ENCODE peak calls at places on chromosomes 11 and 22, in five cellular contexts. W is A549, B is aorta, A is SK-N-SH, H is HAP-1. F is an unnamed sample.

GRCh38 chr11:123211981-123212380 is 16.9 kb upstream of the CLMP start:
- DNase-seq in W (no peak), B (no peak), A (no peak), H (no peak), F (no peak)

GRCh38 chr11:35590412-35590811 is 27.8 kb upstream of the FJX1 start:
- DNase-seq in W (no peak), B (no peak), A (no peak), H (no peak), F (no peak)

GRCh38 chr22:28237092-28237491 is 318.0 kb upstream of the PITPNB start:
- DNase-seq in W (no peak), B (no peak), A (no peak), H (no peak), F (no peak)

GRCh38 chr11:92822410-92822809 is 147.0 kb upstream of the MTNR1B start:
- DNase-seq in W (no peak), B (no peak), A (no peak), H (no peak), F (no peak)

GRCh38 chr11:75313457-75314272 is 37.8 kb downstream of the ARRB1 start:
- DNase-seq in W (no peak), B (peak), A (no peak), H (no peak), F (no peak)

GRCh38 chr22:43833286-43834240 is 21.5 kb upstream of the EFCAB6 start:
- DNase-seq in W (no peak), B (peak), A (no peak), H (no peak), F (no peak)

GRCh38 chr11:95170294-95170693 is 60.7 kb downstream of the SESN3 start:
- DNase-seq in W (no peak), B (no peak), A (no peak), H (no peak), F (no peak)

GRCh38 chr11:102592634-102593581 is 32.2 kb downstream of the MMP20 start:
- DNase-seq in W (peak), B (no peak), A (peak), H (peak), F (no peak)

GRCh38 chr22:36692280-36692679 is 11.3 kb downstream of the CACNG2 start:
- DNase-seq in W (no peak), B (no peak), A (no peak), H (no peak), F (no peak)

GRCh38 chr11:19326499-19326898 is 85.8 kb upstream of the E2F8 start:
- DNase-seq in W (no peak), B (no peak), A (no peak), H (no peak), F (no peak)

GRCh38 chr22:37049224-37049623 is 2.3 kb upstream of the KCTD17 start:
- DNase-seq in W (no peak), B (no peak), A (no peak), H (no peak), F (no peak)

GRCh38 chr11:45341379-45341778 is 55.2 kb upstream of the SYT13 start:
- DNase-seq in W (no peak), B (no peak), A (no peak), H (no peak), F (no peak)

GRCh38 chr11:48005878-48006277 is 25.5 kb downstream of the PTPRJ start:
- DNase-seq in W (no peak), B (peak), A (no peak), H (no peak), F (no peak)

GRCh38 chr11:63671322-63672155 is at the start of gene ATL3:
- DNase-seq in W (peak), B (peak), A (peak), H (peak), F (peak)

GRCh38 chr22:44689173-44689572 is 12.8 kb upstream of the PRR5 start:
- DNase-seq in W (no peak), B (no peak), A (no peak), H (no peak), F (no peak)

GRCh38 chr11:107271425-107271824 is 186.2 kb downstream of the CWF19L2 start:
- DNase-seq in W (no peak), B (no peak), A (no peak), H (no peak), F (no peak)

GRCh38 chr22:49569286-49570031 is 258.2 kb downstream of the BRD1 start:
- DNase-seq in W (no peak), B (peak), A (no peak), H (peak), F (no peak)

GRCh38 chr11:2827792-2828191 is 57.8 kb downstream of the CDKN1C start:
- DNase-seq in W (no peak), B (peak), A (no peak), H (no peak), F (no peak)

F was measured in naive thymus-derived CD8-positive, alpha-beta T cell.